ENCODE peak calls at places on chromosomes 12 and 14, in four cellular contexts. V, M, D and X are unnamed samples.

GRCh38 chr12:32666510-32666909 is 12.6 kb upstream of the DNM1L start:
- DNase-seq in V (no peak), M (no peak), D (no peak), X (peak; percentile 34)

GRCh38 chr14:20662968-20663731 is 21.2 kb upstream of the RNASE4 start:
- DNase-seq in V (peak; percentile 48), M (peak; percentile 99), D (peak; percentile 44), X (peak; percentile 88)

GRCh38 chr12:127629066-127629820 is 637.7 kb upstream of the TMEM132C start:
- DNase-seq in V (peak; percentile 47), M (no peak), D (no peak), X (peak; percentile 49)

GRCh38 chr12:94304566-94305061 is 155.1 kb downstream of the CEP83 start:
- DNase-seq in V (peak; percentile 55), M (no peak), D (no peak), X (no peak)

GRCh38 chr14:101636081-101636560 is 74.8 kb downstream of the DIO3 start:
- DNase-seq in V (no peak), M (no peak), D (no peak), X (no peak)

GRCh38 chr12:123492290-123492689 is 34.4 kb downstream of the SNRNP35 start:
- DNase-seq in V (no peak), M (no peak), D (no peak), X (no peak)

GRCh38 chr12:12755923-12756322 is 29.5 kb upstream of the APOLD1 start:
- DNase-seq in V (no peak), M (no peak), D (no peak), X (no peak)

GRCh38 chr12:47982311-47982710 is 18.9 kb downstream of the TMEM106C start:
- DNase-seq in V (no peak), M (no peak), D (no peak), X (no peak)

GRCh38 chr14:30519961-30520360 is 39.0 kb upstream of the G2E3 start:
- DNase-seq in V (no peak), M (no peak), D (no peak), X (no peak)

GRCh38 chr12:130925616-130926015 is 28.1 kb upstream of the ADGRD1 start:
- DNase-seq in V (no peak), M (no peak), D (no peak), X (no peak)

GRCh38 chr12:59396519-59396918 is 199.3 kb upstream of the SLC16A7 start:
- DNase-seq in V (no peak), M (no peak), D (no peak), X (no peak)

GRCh38 chr14:99541211-99541610 is 60.0 kb downstream of the CCNK start:
- DNase-seq in V (no peak), M (no peak), D (no peak), X (no peak)

GRCh38 chr14:93303659-93304058 is 29.2 kb downstream of the BTBD7 start:
- DNase-seq in V (no peak), M (no peak), D (peak; percentile 18), X (no peak)

GRCh38 chr12:24948452-24948815 is 467 bp downstream of the BCAT1 start:
- DNase-seq in V (peak; percentile 50), M (peak; percentile 22), D (no peak), X (peak; percentile 46)

GRCh38 chr12:6946033-6946919 is 2.5 kb downstream of the C12orf57 start:
- DNase-seq in V (no peak), M (peak; percentile 96), D (peak; percentile 38), X (no peak)

GRCh38 chr12:81288651-81289050 is 210.8 kb downstream of the ACSS3 start:
- DNase-seq in V (no peak), M (no peak), D (no peak), X (no peak)

GRCh38 chr12:32032205-32032810 is 73.1 kb downstream of the RESF1 start:
- DNase-seq in V (peak; percentile 33), M (no peak), D (no peak), X (no peak)

GRCh38 chr12:82596484-82596883 is 90.2 kb upstream of the TMTC2 start:
- DNase-seq in V (no peak), M (no peak), D (no peak), X (no peak)

GRCh38 chr12:48454675-48455074 is 17.7 kb upstream of the ANP32D start:
- DNase-seq in V (peak; percentile 5), M (peak; percentile 50), D (no peak), X (peak; percentile 57)

GRCh38 chr14:91509083-91509877 is 830 bp downstream of the PPP4R3A start:
- DNase-seq in V (no peak), M (peak; percentile 25), D (peak; percentile 36), X (no peak)

GRCh38 chr14:50527970-50528369 is 4.4 kb downstream of the MAP4K5 start:
- DNase-seq in V (peak; percentile 55), M (no peak), D (no peak), X (peak; percentile 34)

GRCh38 chr12:62270384-62270783 is 10.2 kb downstream of the USP15 start:
- DNase-seq in V (no peak), M (no peak), D (no peak), X (no peak)

GRCh38 chr14:68412505-68413496 is 380.1 kb downstream of the ZFP36L1 start:
- DNase-seq in V (no peak), M (peak; percentile 77), D (no peak), X (no peak)

GRCh38 chr12:9721394-9722092 is 11.4 kb downstream of the CLECL1 start:
- DNase-seq in V (no peak), M (peak; percentile 90), D (no peak), X (peak; percentile 59)

GRCh38 chr14:105155071-105155651 is 13.4 kb downstream of the JAG2 start:
- DNase-seq in V (no peak), M (no peak), D (peak; percentile 6), X (no peak)

GRCh38 chr12:52249511-52250047 is 16.5 kb downstream of the KRT7 start:
- DNase-seq in V (no peak), M (no peak), D (no peak), X (no peak)

GRCh38 chr12:120979862-120980696 is 1.7 kb downstream of the HNF1A start:
- DNase-seq in V (no peak), M (peak; percentile 82), D (no peak), X (no peak)

GRCh38 chr12:88566430-88566829 is 13.8 kb downstream of the KITLG start:
- DNase-seq in V (no peak), M (no peak), D (no peak), X (no peak)

DNA sequence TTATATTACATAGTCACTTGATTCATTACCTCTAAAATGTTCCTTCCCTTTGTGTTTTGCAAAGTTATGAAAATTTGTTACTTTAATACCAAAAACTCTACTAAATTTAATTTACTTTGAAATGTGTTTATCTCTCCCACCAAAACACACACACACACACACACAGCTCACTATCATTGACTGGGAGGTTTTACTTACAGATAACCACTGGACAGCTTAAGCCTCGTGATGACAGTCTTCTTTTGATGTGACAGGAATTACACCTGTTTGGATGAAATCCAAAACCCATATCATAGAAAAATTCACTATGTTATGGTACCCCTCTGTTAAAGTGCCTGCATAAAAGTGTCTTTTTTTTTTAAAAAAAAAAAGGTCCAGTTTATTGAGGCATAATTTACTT is 15.6 kb downstream of the BBS10 start:
- DNase-seq in V (no peak), M (no peak), D (no peak), X (no peak)
- TF ChIP-seq CTCF in V (no peak), M (no peak), D (no peak), X (no peak)

GRCh38 chr12:21704847-21705246 is 47.2 kb upstream of the LDHB start:
- DNase-seq in V (no peak), M (no peak), D (no peak), X (no peak)
- TF ChIP-seq CTCF in V (no peak), M (no peak), D (no peak), X (no peak)

GRCh38 chr14:61106627-61107147 is 125.6 kb downstream of the SLC38A6 start:
- DNase-seq in V (no peak), M (peak; percentile 20), D (no peak), X (peak; percentile 38)
- TF ChIP-seq CTCF in V (peak; percentile 31), M (peak; percentile 19), D (no peak), X (peak; percentile 40)

GRCh38 chr12:68975811-68976210 is 42.8 kb upstream of the CPM start:
- DNase-seq in V (no peak), M (no peak), D (no peak), X (no peak)
- TF ChIP-seq CTCF in V (no peak), M (no peak), D (no peak), X (no peak)

GRCh38 chr14:73809386-73809785 is 42.2 kb upstream of the PTGR2 start:
- DNase-seq in V (no peak), M (no peak), D (no peak), X (no peak)
- TF ChIP-seq CTCF in V (no peak), M (no peak), D (no peak), X (no peak)

GRCh38 chr14:102785598-102785963 is 8.3 kb downstream of the TRAF3 start:
- DNase-seq in V (no peak), M (no peak), D (no peak), X (no peak)
- TF ChIP-seq CTCF in V (peak; percentile 10), M (no peak), D (no peak), X (no peak)

GRCh38 chr14:69807192-69807591 is 10.2 kb upstream of the SLC10A1 start:
- DNase-seq in V (no peak), M (no peak), D (no peak), X (no peak)

GRCh38 chr14:69808919-69809808 is 12.1 kb upstream of the SLC10A1 start:
- DNase-seq in V (no peak), M (no peak), D (no peak), X (no peak)

GRCh38 chr14:69798339-69798735 is 1.3 kb upstream of the SLC10A1 start:
- DNase-seq in V (no peak), M (no peak), D (no peak), X (no peak)

GRCh38 chr14:69804902-69805301 is 7.9 kb upstream of the SLC10A1 start:
- DNase-seq in V (no peak), M (no peak), D (no peak), X (no peak)

GRCh38 chr14:69803753-69804152 is 6.7 kb upstream of the SLC10A1 start:
- DNase-seq in V (no peak), M (peak; percentile 17), D (no peak), X (no peak)
- TF ChIP-seq CTCF in V (peak; percentile 20), M (no peak), D (no peak), X (peak; percentile 20)

DNA sequence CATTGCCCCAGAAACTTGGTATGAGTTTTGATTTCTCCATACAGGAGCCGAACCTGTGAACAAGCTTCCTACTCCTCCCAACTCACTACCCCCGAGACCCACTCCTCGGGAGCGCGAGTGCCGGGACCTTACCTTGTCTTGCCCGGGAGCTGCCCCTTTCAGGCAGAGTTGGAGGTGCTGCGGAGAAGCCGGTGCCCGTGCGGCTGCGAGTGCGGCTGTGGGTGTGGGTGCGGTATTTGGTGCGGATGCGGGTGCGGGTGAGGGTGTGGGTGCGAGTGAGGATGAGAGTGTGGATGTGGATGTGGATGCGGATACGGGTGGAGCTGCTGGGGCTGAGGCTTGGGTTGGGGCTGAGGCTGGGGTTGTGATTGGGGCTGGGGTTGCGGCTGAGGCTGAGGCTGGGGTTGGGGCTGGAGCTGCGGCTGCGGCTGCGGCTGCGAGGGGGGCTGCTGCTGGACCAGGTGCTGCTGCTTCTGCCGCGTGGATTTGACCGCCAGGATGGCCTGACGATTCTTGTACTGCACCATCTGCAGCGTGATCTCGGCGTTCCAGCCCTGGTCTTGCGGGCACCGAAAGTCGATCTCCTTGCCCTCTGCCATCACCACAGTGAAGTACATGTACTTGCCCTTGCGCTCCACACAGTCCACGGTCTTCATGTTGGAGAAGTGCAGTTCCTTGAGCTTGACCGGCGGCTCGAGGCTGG is 1.0 kb downstream of the PHLDA1 start:
- DNase-seq in V (no peak), M (peak; percentile 70), D (peak; percentile 34), X (peak; percentile 33)
- TF ChIP-seq CTCF in V (no peak), M (no peak), D (no peak), X (no peak)

GRCh38 chr14:21825147-21825743 is 151.6 kb upstream of the OR4E1 start:
- DNase-seq in V (peak; percentile 13), M (peak; percentile 59), D (no peak), X (peak; percentile 11)
- TF ChIP-seq CTCF in V (peak; percentile 61), M (peak; percentile 24), D (no peak), X (peak; percentile 30)